ENCODE peak calls at places on chromosomes 13 and 19, in six cellular contexts. U is upper lobe of right lung; Q is tibial nerve; S is CD4-positive, alpha-beta T cell; X is IMR-90; O is AG04450. K is an unnamed sample.

GRCh38 chr19:38213911-38214625 is 10.0 kb downstream of the DPF1 start:
- DNase-seq in X (peak), S (peak), Q (no peak), O (no peak), U (no peak), K (no peak)

GRCh38 chr13:25276748-25277147 is 10.5 kb downstream of the MTMR6 start:
- DNase-seq in S (no peak), X (peak), O (no peak), U (no peak), Q (no peak), K (no peak)

GRCh38 chr13:22915442-22916082 is 265.2 kb upstream of the SGCG start:
- DNase-seq in X (peak), S (no peak), O (no peak), Q (no peak), U (peak), K (peak)

GRCh38 chr19:34317311-34317927 is 47.6 kb upstream of the GPI start:
- DNase-seq in Q (no peak), U (no peak), X (no peak), S (peak), O (no peak), K (no peak)

GRCh38 chr13:36174923-36175322 is 39.4 kb downstream of the SOHLH2 start:
- DNase-seq in O (no peak), Q (no peak), X (no peak), S (no peak), U (no peak), K (no peak)

GRCh38 chr19:34430738-34431625 is 2.8 kb downstream of the UBA2 start:
- DNase-seq in X (peak), U (no peak), S (peak), Q (no peak), O (no peak), K (no peak)

GRCh38 chr19:4277051-4277700 is 1.9 kb upstream of the SHD start:
- DNase-seq in U (no peak), S (no peak), Q (no peak), X (no peak), O (no peak), K (no peak)

GRCh38 chr13:38518328-38518727 is 168.5 kb upstream of the FREM2 start:
- DNase-seq in S (no peak), Q (no peak), O (no peak), X (no peak), U (no peak), K (no peak)

GRCh38 chr19:48551437-48552302 is at the start of gene SULT2B1:
- DNase-seq in U (peak), O (no peak), X (no peak), Q (no peak), S (no peak), K (no peak)

GRCh38 chr19:4083677-4084546 is 17.2 kb upstream of the ZBTB7A start:
- DNase-seq in U (peak), Q (no peak), X (no peak), O (no peak), S (no peak), K (no peak)

GRCh38 chr19:1167687-1168561 is 6.1 kb downstream of the SBNO2 start:
- DNase-seq in X (no peak), O (no peak), U (peak), S (no peak), Q (no peak), K (no peak)

GRCh38 chr19:38043649-38044144 is 136.7 kb downstream of the SIPA1L3 start:
- DNase-seq in X (no peak), U (no peak), Q (no peak), O (no peak), S (no peak), K (no peak)

GRCh38 chr13:23325191-23325590 is 108.3 kb downstream of the SACS start:
- DNase-seq in Q (no peak), S (no peak), O (no peak), U (no peak), X (no peak), K (no peak)

GRCh38 chr19:39502640-39503417 is 4.1 kb downstream of the DLL3 start:
- DNase-seq in O (no peak), U (peak), S (peak), Q (no peak), X (peak), K (peak)

GRCh38 chr13:59358014-59358413 is 805.7 kb downstream of the DIAPH3 start:
- DNase-seq in O (no peak), Q (no peak), X (no peak), U (no peak), S (no peak), K (no peak)

GRCh38 chr19:15112385-15112784 is 5.2 kb downstream of the SYDE1 start:
- DNase-seq in O (no peak), Q (no peak), S (no peak), X (no peak), U (no peak), K (no peak)

GRCh38 chr19:2149980-2150793 is 1.2 kb downstream of the AP3D1 start:
- DNase-seq in X (peak), U (no peak), O (no peak), Q (no peak), S (no peak), K (no peak)

GRCh38 chr19:49151339-49152217 is 3.6 kb downstream of the HRC start:
- DNase-seq in Q (no peak), O (no peak), X (peak), S (no peak), U (peak), K (no peak)

GRCh38 chr13:43354147-43354945 is 331.0 kb downstream of the DNAJC15 start:
- DNase-seq in Q (no peak), X (no peak), O (no peak), U (no peak), S (no peak), K (no peak)

GRCh38 chr13:113005076-113005865 is 36.3 kb downstream of the MCF2L start:
- DNase-seq in X (no peak), U (no peak), Q (no peak), S (no peak), O (no peak), K (no peak)

GRCh38 chr13:112215871-112216270 is 148.9 kb downstream of the SOX1 start:
- DNase-seq in O (no peak), U (no peak), Q (no peak), X (no peak), S (no peak), K (no peak)

GRCh38 chr13:38202730-38203129 is 146.9 kb upstream of the UFM1 start:
- DNase-seq in X (peak), U (no peak), Q (no peak), S (no peak), O (no peak), K (no peak)

GRCh38 chr19:13396256-13397080 is 109.8 kb downstream of the CACNA1A start:
- DNase-seq in O (peak), X (peak), S (no peak), U (no peak), Q (no peak), K (no peak)

GRCh38 chr13:91771229-91771628 is 372.8 kb downstream of the GPC5 start:
- DNase-seq in Q (no peak), O (no peak), S (no peak), X (no peak), U (no peak), K (no peak)

GRCh38 chr13:69857188-69857821 is 250.3 kb upstream of the ATXN8OS start:
- DNase-seq in O (no peak), U (no peak), X (peak), S (no peak), Q (no peak), K (no peak)

GRCh38 chr13:100203696-100204367 is 114.9 kb downstream of the PCCA start:
- DNase-seq in O (no peak), U (no peak), X (peak), S (no peak), Q (no peak), K (no peak)

GRCh38 chr13:114019367-114019766 is 45.5 kb upstream of the C13orf46 start:
- DNase-seq in Q (no peak), X (no peak), U (no peak), O (no peak), S (peak), K (no peak)

GRCh38 chr19:19137556-19138109 is 645 bp downstream of the TMEM161A start:
- DNase-seq in S (no peak), X (no peak), Q (no peak), U (no peak), O (no peak), K (peak)

GRCh38 chr13:42047561-42048322 is 706 bp upstream of the DGKH start:
- DNase-seq in S (no peak), Q (no peak), U (peak), O (no peak), X (peak), K (peak)

GRCh38 chr19:38021356-38021755 is 114.3 kb downstream of the SIPA1L3 start:
- DNase-seq in X (peak), O (no peak), Q (no peak), U (no peak), S (no peak), K (no peak)

GRCh38 chr13:48783831-48784230 is 130.1 kb downstream of the CYSLTR2 start:
- DNase-seq in U (no peak), X (no peak), Q (no peak), O (no peak), S (no peak), K (no peak)

GRCh38 chr13:41497436-41497835 is 40.1 kb downstream of the RGCC start:
- DNase-seq in Q (no peak), S (no peak), U (no peak), X (no peak), O (no peak), K (no peak)

GRCh38 chr19:56566904-56567273 is 379 bp upstream of the ZNF470 start:
- DNase-seq in S (peak), O (no peak), X (no peak), Q (no peak), U (peak), K (peak)

GRCh38 chr19:49335071-49335783 is at the start of gene CD37:
- DNase-seq in Q (no peak), U (peak), S (peak), O (no peak), X (no peak), K (no peak)

GRCh38 chr19:1922803-1923202 is 17.6 kb downstream of the ADAT3 start:
- DNase-seq in X (no peak), O (no peak), Q (no peak), U (no peak), S (no peak), K (no peak)

GRCh38 chr19:15129856-15130580 is 22.8 kb downstream of the SYDE1 start:
- DNase-seq in S (no peak), U (no peak), X (no peak), O (no peak), Q (no peak), K (no peak)

GRCh38 chr13:65292488-65292901 is 1937.6 kb downstream of the PCDH9 start:
- DNase-seq in S (no peak), O (peak), Q (no peak), U (no peak), X (peak), K (no peak)

GRCh38 chr13:84491952-84492351 is 609.7 kb upstream of the SLITRK1 start:
- DNase-seq in Q (no peak), O (no peak), X (no peak), S (no peak), U (no peak), K (no peak)

GRCh38 chr19:35986664-35987570 is 8.1 kb upstream of the SDHAF1 start:
- DNase-seq in U (no peak), O (no peak), X (no peak), S (no peak), Q (no peak), K (no peak)

GRCh38 chr19:28285917-28286316 is 927.0 kb downstream of the UQCRFS1 start:
- DNase-seq in X (no peak), O (no peak), U (no peak), S (no peak), Q (no peak), K (no peak)

GRCh38 chr19:28285078-28285477 is 927.9 kb downstream of the UQCRFS1 start:
- DNase-seq in X (no peak), Q (no peak), O (no peak), S (no peak), U (no peak), K (no peak)

GRCh38 chr19:28283592-28283991 is 929.4 kb downstream of the UQCRFS1 start:
- DNase-seq in X (no peak), O (no peak), U (no peak), Q (no peak), S (no peak), K (no peak)

GRCh38 chr19:28284389-28284788 is 928.6 kb downstream of the UQCRFS1 start:
- DNase-seq in Q (no peak), U (no peak), X (no peak), O (no peak), S (no peak), K (no peak)

GRCh38 chr19:28281676-28282075 is 931.3 kb downstream of the UQCRFS1 start:
- DNase-seq in X (no peak), U (no peak), O (no peak), Q (no peak), S (no peak), K (no peak)
- H3K27ac ChIP-seq in X (no peak), U (no peak), O (no peak), Q (no peak), S (no peak), K (no peak)

GRCh38 chr13:46296920-46297319 is 85.2 kb downstream of the LRRC63 start:
- DNase-seq in X (peak), O (peak), Q (no peak), S (no peak), U (no peak), K (no peak)
- TF ChIP-seq CTCF in X (no peak), O (no peak), Q (no peak), S (no peak), U (no peak), K (no peak)

DNA sequence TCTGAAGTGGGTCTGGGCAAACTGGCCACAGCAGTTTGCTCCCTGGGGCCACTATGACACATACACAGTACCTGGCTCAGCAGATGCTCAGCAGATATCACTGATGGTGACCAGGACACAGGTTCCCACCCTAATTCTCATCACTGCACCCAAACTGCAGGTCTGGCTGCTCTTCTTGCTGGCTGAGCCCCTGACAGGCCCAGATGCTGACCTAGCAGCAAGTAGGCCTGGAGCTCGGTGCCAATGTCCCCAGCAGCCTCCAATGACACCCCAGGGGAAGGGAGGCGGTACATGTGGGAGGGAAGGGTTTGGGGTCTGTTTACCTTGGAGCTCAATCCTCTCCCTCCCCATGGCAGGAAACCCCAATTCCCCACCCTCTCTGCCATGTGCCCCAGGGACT is 5.1 kb downstream of the UBE2S start:
- DNase-seq in X (no peak), O (no peak), Q (no peak), U (no peak), S (no peak), K (no peak)
- H3K27ac ChIP-seq in X (no peak), O (no peak), Q (no peak), U (no peak), S (no peak), K (no peak)

GRCh38 chr19:45958320-45958719 is 15.3 kb downstream of the NOVA2 start:
- DNase-seq in S (no peak), U (no peak), Q (no peak), X (no peak), O (no peak), K (no peak)

GRCh38 chr19:45954132-45954531 is 19.5 kb downstream of the NOVA2 start:
- DNase-seq in S (no peak), O (no peak), U (no peak), X (no peak), Q (no peak), K (no peak)

GRCh38 chr19:45958763-45959516 is 14.7 kb downstream of the NOVA2 start:
- DNase-seq in S (no peak), U (no peak), X (no peak), O (no peak), Q (no peak), K (no peak)

GRCh38 chr19:45953676-45954075 is 20.0 kb downstream of the NOVA2 start:
- DNase-seq in O (no peak), Q (no peak), X (no peak), S (no peak), U (no peak), K (no peak)

GRCh38 chr19:45955905-45956608 is 17.6 kb downstream of the NOVA2 start:
- DNase-seq in X (peak), U (no peak), O (no peak), Q (no peak), S (no peak), K (peak)
- TF ChIP-seq CTCF in X (no peak), U (no peak), O (no peak), Q (no peak), S (no peak), K (no peak)

GRCh38 chr19:51124729-51125128 is at the start of gene SIGLEC9:
- DNase-seq in X (no peak), S (no peak), U (peak), Q (no peak), O (no peak), K (no peak)
- H3K27ac ChIP-seq in X (no peak), S (peak), U (peak), Q (peak), O (no peak), K (no peak)

GRCh38 chr19:17555929-17556813 is 722 bp downstream of the COLGALT1 start:
- DNase-seq in U (peak), X (peak), S (peak), O (no peak), Q (no peak), K (peak)
- TF ChIP-seq CTCF in U (no peak), X (no peak), S (no peak), O (peak), Q (no peak), K (no peak)

DNA sequence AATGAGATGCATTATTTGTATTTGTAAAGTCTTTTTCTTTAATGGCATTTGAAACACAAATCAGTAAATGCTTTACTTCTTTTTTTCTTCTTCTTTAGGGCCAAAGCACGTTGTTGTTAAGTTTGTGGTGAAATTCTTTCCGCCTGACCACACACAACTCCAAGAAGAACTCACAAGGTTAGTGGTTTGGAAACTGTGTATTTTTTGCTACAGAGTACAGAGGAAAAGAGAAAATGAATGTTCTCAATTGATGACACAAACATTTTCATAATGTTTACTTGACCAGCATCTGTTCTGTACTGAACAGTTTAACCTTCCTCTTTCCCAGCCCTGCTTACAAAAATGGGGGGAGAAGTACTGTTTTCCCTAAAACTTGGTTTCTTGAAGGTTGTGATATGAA is 190.9 kb upstream of the RNF113B start:
- DNase-seq in S (no peak), Q (no peak), O (peak), U (no peak), X (peak), K (no peak)
- H3K27ac ChIP-seq in S (no peak), Q (no peak), O (peak), U (no peak), X (peak), K (no peak)

K was measured in uterus.